ENCODE peak calls at places on chromosomes 13 and 19, in nine cellular contexts. S is HepG2, X is fibroblast of pulmonary artery, J is GM12865, E is left ventricle myocardium inferior, B is HCT116, F is right lobe of liver, Q is Caco-2, U is suprapubic skin. T is an unnamed sample.

GRCh38 chr13:104015646-104016396 is 949.6 kb upstream of the SLC10A2 start:
- DNase-seq in Q (no peak), B (no peak), X (peak), J (no peak), E (no peak), U (no peak), F (no peak), S (no peak), T (no peak)

GRCh38 chr13:44768233-44768632 is 192.1 kb upstream of the TSC22D1 start:
- DNase-seq in F (no peak), Q (no peak), X (peak), E (no peak), U (no peak), S (no peak), J (peak), B (no peak), T (no peak)

GRCh38 chr19:30799854-30800755 is 427.9 kb downstream of the ZNF536 start:
- DNase-seq in F (no peak), B (no peak), Q (peak), X (no peak), S (peak), J (no peak), U (no peak), E (peak), T (no peak)

GRCh38 chr19:35207391-35207871 is 21.1 kb downstream of the FAM187B start:
- DNase-seq in B (no peak), F (no peak), J (no peak), Q (no peak), X (no peak), E (no peak), S (no peak), U (no peak), T (no peak)

GRCh38 chr13:20430296-20430695 is 95.4 kb downstream of the CRYL1 start:
- DNase-seq in F (no peak), Q (no peak), X (no peak), U (no peak), S (no peak), B (no peak), E (no peak), J (no peak), T (no peak)

GRCh38 chr19:44866672-44867071 is 20.6 kb downstream of the NECTIN2 start:
- DNase-seq in S (no peak), F (no peak), E (no peak), U (no peak), Q (no peak), B (no peak), J (no peak), X (no peak), T (no peak)

GRCh38 chr13:105365831-105366230 is 1169.6 kb downstream of the EFNB2 start:
- DNase-seq in S (no peak), E (no peak), U (no peak), B (no peak), F (no peak), Q (no peak), J (no peak), X (no peak), T (no peak)

GRCh38 chr19:30135797-30136196 is 193.8 kb downstream of the URI1 start:
- DNase-seq in F (no peak), U (no peak), S (no peak), Q (no peak), X (no peak), B (no peak), J (no peak), E (no peak), T (no peak)

GRCh38 chr13:113082198-113083021 is 23.2 kb upstream of the F7 start:
- DNase-seq in X (no peak), Q (no peak), B (no peak), U (no peak), J (no peak), F (no peak), S (no peak), E (no peak), T (peak)

GRCh38 chr19:16896913-16897571 is 8.2 kb downstream of the F2RL3 start:
- DNase-seq in Q (peak), E (peak), B (peak), U (peak), J (peak), X (peak), S (peak), F (peak), T (peak)

GRCh38 chr19:37986048-37986750 is 79.2 kb downstream of the SIPA1L3 start:
- DNase-seq in U (no peak), Q (no peak), B (no peak), X (no peak), J (peak), E (no peak), S (no peak), F (no peak), T (no peak)

GRCh38 chr19:18868380-18869230 is 27.4 kb downstream of the CERS1 start:
- DNase-seq in S (no peak), F (peak), U (no peak), Q (no peak), B (no peak), E (no peak), J (no peak), X (no peak), T (no peak)

GRCh38 chr13:44299142-44299541 is 74.5 kb upstream of the SERP2 start:
- DNase-seq in X (no peak), U (no peak), S (no peak), F (no peak), E (no peak), B (no peak), Q (no peak), J (no peak), T (no peak)

GRCh38 chr19:38388310-38389100 is at the start of gene SPRED3:
- DNase-seq in Q (peak), S (no peak), J (no peak), F (no peak), E (no peak), X (no peak), B (no peak), U (no peak), T (peak)

GRCh38 chr19:45492627-45493470 is 4.0 kb downstream of the RTN2 start:
- DNase-seq in Q (peak), J (peak), E (peak), S (peak), B (peak), U (no peak), F (no peak), X (peak), T (no peak)

GRCh38 chr13:26310470-26310869 is 56.5 kb downstream of the CDK8 start:
- DNase-seq in S (no peak), U (no peak), X (no peak), E (no peak), Q (no peak), B (no peak), J (no peak), F (no peak), T (no peak)

GRCh38 chr19:13953021-13953531 is 767 bp downstream of the DCAF15 start:
- DNase-seq in E (no peak), U (no peak), X (peak), Q (no peak), J (no peak), B (no peak), F (no peak), S (no peak), T (peak)

GRCh38 chr13:62625214-62625613 is 1209.6 kb upstream of the PCDH20 start:
- DNase-seq in B (no peak), Q (no peak), U (no peak), S (no peak), J (no peak), F (no peak), X (no peak), E (no peak), T (peak)

GRCh38 chr13:68190826-68191225 is 960.7 kb upstream of the PCDH9 start:
- DNase-seq in B (peak), J (no peak), Q (peak), U (no peak), S (peak), X (peak), E (no peak), F (no peak), T (no peak)

GRCh38 chr19:7340959-7341837 is 7.5 kb upstream of the ARHGEF18 start:
- DNase-seq in S (peak), J (peak), F (peak), U (peak), E (peak), Q (peak), B (peak), X (peak), T (peak)

DNA sequence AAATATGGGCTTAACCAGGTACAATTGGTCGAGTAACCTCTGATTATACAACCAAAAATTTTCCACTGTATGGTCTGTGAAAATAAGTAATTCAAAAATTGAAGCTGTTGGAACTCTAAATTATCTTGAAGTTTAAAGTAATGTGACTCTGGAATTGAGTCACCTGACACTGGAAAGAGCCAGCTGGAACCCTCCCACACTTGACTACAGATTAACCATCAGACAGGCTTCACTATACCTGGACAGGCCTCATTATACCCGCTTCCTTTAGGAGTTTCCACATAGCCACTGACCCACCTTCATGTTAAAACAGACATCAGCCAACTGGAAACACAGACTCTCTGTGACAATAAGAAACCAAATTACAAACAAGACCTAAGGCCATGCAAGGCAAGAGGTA is 1.3 kb downstream of the ZNF433 start:
- DNase-seq in X (no peak), J (no peak), Q (no peak), E (no peak), U (no peak), S (no peak), B (no peak), F (no peak), T (no peak)
- H3K4me3 ChIP-seq in X (peak), J (no peak), Q (no peak), E (peak), U (peak), S (peak), B (no peak), F (no peak), T (peak)

GRCh38 chr19:1260749-1261511 is 8.2 kb upstream of the CIRBP start:
- DNase-seq in U (peak), E (peak), J (peak), X (peak), Q (peak), F (peak), B (peak), S (peak), T (peak)

GRCh38 chr19:1258707-1259205 is 10.4 kb downstream of the MIDN start:
- DNase-seq in U (no peak), X (no peak), B (no peak), S (no peak), Q (no peak), E (no peak), F (no peak), J (no peak), T (no peak)

GRCh38 chr19:1258161-1258492 is 9.7 kb downstream of the MIDN start:
- DNase-seq in S (no peak), X (no peak), F (no peak), Q (no peak), J (no peak), E (no peak), U (no peak), B (no peak), T (no peak)

GRCh38 chr19:1259873-1260748 is 9.0 kb upstream of the CIRBP start:
- DNase-seq in Q (peak), B (no peak), E (no peak), X (no peak), U (no peak), S (no peak), J (peak), F (no peak), T (no peak)

DNA sequence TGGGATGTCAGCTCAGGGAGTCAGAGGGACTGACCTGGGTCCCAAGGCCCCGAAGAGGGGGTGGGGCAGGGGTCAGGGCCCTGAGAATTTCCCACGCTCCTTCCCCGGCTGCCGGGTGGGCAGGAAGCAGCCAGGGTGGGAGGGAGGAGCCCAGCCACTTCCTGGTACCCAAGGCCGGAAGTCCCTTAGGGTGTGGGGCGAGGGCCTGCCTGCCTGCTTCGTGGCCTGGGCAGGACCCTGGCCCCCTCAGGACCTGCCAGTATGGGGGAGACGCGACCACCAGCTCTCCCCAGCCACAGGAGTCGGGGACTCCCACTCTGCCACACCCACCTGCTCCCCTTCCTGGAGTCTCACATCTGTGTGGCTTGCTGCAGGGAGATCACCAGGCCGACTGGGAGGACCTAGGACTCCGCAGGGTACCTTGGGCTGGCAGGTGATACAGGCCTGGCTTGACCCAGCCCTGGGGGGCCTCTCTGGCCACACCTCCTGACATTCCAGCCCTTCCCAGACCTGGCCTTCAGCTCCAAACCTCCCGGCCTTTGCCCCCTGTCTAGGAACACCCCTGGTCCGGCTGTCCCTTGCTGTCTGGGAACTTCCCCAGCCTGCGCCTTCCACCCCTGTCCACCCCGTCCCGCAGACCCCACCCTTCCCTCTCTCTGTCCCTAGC is 9.8 kb upstream of the CIRBP start:
- DNase-seq in U (no peak), Q (peak), X (peak), B (no peak), E (peak), S (peak), F (peak), J (peak), T (peak)
- H3K4me3 ChIP-seq in U (peak), Q (peak), X (no peak), B (peak), E (peak), S (peak), F (peak), J (peak), T (peak)

DNA sequence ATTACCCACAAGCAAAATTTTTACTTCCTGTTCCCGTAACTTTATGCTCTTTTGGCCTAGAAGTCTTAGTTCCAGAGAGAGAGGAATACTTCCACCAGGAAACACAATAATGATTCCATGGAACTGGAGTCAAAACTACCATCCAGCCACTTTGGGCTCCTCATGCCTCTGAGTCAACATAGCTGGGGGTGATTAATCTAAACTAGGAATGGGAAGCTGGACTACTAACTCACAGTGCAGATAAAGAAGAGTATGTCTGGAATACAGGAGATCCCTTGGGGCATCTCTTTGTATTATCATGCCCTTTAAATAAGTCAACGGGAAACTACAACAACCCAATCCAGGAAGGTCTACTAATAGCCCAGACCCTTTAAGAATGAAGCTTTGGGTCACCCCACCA is 8.9 kb upstream of the ELF1 start:
- DNase-seq in B (no peak), U (no peak), F (no peak), S (no peak), X (no peak), E (no peak), Q (no peak), J (no peak), T (no peak)
- H3K4me3 ChIP-seq in B (no peak), U (no peak), F (no peak), S (no peak), X (no peak), E (no peak), Q (no peak), J (no peak), T (no peak)

GRCh38 chr13:40983725-40984669 is 35.1 kb downstream of the ELF1 start:
- DNase-seq in U (no peak), Q (no peak), J (no peak), B (no peak), X (no peak), F (no peak), E (no peak), S (no peak), T (no peak)
- H3K4me3 ChIP-seq in U (peak), Q (no peak), J (peak), B (no peak), X (no peak), F (peak), E (peak), S (no peak), T (peak)

GRCh38 chr19:50821248-50821612 is 2.4 kb downstream of the KLK1 start:
- DNase-seq in J (no peak), E (no peak), U (no peak), B (no peak), Q (no peak), X (no peak), F (no peak), S (no peak), T (no peak)
- H3K4me3 ChIP-seq in J (no peak), E (peak), U (peak), B (peak), Q (no peak), X (no peak), F (no peak), S (no peak), T (no peak)

DNA sequence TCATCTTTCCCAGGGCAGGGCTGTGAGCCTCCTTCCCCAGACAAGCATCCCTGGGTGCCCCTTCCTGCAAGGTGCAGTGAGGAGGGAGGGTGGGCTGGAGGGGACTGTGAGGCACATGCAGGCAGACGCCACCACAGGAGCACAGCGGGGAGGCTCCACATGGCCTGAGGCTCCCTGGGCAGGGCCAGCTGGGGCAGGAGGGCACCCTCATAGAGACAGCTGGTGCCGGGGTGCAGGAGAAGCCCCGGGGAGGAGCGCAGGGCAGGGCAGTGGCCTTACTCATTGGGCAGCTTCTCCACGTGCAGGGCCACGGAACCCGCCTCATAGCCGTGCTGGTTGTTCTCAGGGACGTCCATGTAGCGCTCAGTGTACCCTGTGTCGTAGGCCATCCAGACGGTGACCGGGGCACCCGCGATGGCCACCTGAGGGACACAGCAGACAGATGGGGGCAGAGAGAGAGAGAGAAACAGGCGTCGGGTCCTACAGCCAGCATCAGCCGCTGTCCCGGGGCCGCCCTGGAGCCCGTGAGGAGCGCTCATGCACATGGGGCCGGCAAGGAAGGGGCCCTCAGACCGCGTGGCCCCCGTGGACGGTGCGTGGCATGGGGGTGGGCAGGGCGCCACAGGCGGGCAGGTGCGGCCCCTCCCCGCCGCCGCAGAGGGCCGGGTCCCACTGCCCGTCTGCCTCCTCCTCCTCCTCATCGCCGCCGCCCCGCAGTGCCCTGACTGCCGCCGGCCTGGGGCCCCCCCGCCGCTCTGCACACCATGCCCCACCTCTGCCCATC is 12.5 kb upstream of the MYDGF start:
- DNase-seq in B (no peak), X (no peak), F (no peak), J (no peak), U (no peak), Q (no peak), S (no peak), E (no peak), T (no peak)
- H3K4me3 ChIP-seq in B (no peak), X (no peak), F (no peak), J (no peak), U (no peak), Q (no peak), S (no peak), E (no peak), T (no peak)

GRCh38 chr19:48511800-48512503 is at the start of gene LMTK3:
- DNase-seq in J (peak), F (no peak), S (no peak), X (peak), B (no peak), Q (peak), E (no peak), U (no peak), T (peak)

GRCh38 chr19:48513289-48514122 is 1.9 kb upstream of the LMTK3 start:
- DNase-seq in U (no peak), E (no peak), Q (peak), B (peak), J (peak), S (peak), X (peak), F (peak), T (peak)

GRCh38 chr19:48516536-48516935 is 4.9 kb upstream of the LMTK3 start:
- DNase-seq in E (no peak), U (no peak), F (no peak), Q (no peak), S (no peak), B (no peak), J (no peak), X (no peak), T (no peak)

GRCh38 chr19:48512504-48513288 is 1.1 kb upstream of the LMTK3 start:
- DNase-seq in Q (no peak), U (no peak), S (no peak), E (no peak), B (no peak), J (no peak), X (no peak), F (no peak), T (no peak)

GRCh38 chr19:48514123-48514458 is 2.5 kb upstream of the LMTK3 start:
- DNase-seq in Q (no peak), E (no peak), U (no peak), J (no peak), X (no peak), S (no peak), B (no peak), F (no peak), T (no peak)
- H3K4me3 ChIP-seq in Q (peak), E (peak), U (peak), J (peak), X (no peak), S (no peak), B (peak), F (no peak), T (no peak)